ENCODE peak calls at places on chromosomes 1 and 21, in nine cellular contexts. F is GM23248, M is right lobe of liver, A is uterus, L is heart right ventricle, E is IMR-90, G is cardiac muscle cell, Z is brain microvascular endothelial cell, C is pancreas. P is an unnamed sample.

GRCh38 chr1:10692401-10693021 is 103.9 kb downstream of the CASZ1 start:
- DNase-seq in F (peak; percentile 10), M (peak; percentile 55), A (no peak), L (peak; percentile 40), E (no peak), G (no peak), Z (no peak), C (peak; percentile 81), P (no peak)

GRCh38 chr1:108117908-108118902 is 81.9 kb downstream of the SLC25A24 start:
- DNase-seq in F (peak; percentile 82), M (no peak), A (no peak), L (no peak), E (peak; percentile 76), G (peak; percentile 15), Z (peak; percentile 89), C (no peak), P (no peak)

GRCh38 chr1:77744576-77744975 is 15.1 kb downstream of the USP33 start:
- DNase-seq in F (no peak), M (no peak), A (no peak), L (no peak), E (no peak), G (no peak), Z (no peak), C (no peak), P (no peak)

GRCh38 chr21:16159213-16159970 is 429.6 kb downstream of the USP25 start:
- DNase-seq in F (no peak), M (no peak), A (no peak), L (no peak), E (peak; percentile 77), G (no peak), Z (no peak), C (no peak), P (no peak)

GRCh38 chr1:209383907-209384709 is 199.4 kb upstream of the CAMK1G start:
- DNase-seq in F (no peak), M (no peak), A (no peak), L (no peak), E (no peak), G (no peak), Z (no peak), C (no peak), P (no peak)

GRCh38 chr1:64948905-64949833 is 17.2 kb downstream of the JAK1 start:
- DNase-seq in F (peak; percentile 47), M (no peak), A (no peak), L (no peak), E (no peak), G (peak; percentile 34), Z (no peak), C (no peak), P (no peak)

GRCh38 chr1:114510235-114511047 is 562 bp downstream of the TRIM33 start:
- DNase-seq in F (peak; percentile 69), M (peak; percentile 50), A (no peak), L (peak; percentile 36), E (peak; percentile 30), G (peak; percentile 43), Z (peak; percentile 12), C (peak; percentile 72), P (peak; percentile 37)

GRCh38 chr1:210792703-210793102 is 341.2 kb downstream of the KCNH1 start:
- DNase-seq in F (peak; percentile 71), M (no peak), A (no peak), L (no peak), E (peak; percentile 87), G (peak; percentile 27), Z (peak; percentile 53), C (no peak), P (no peak)

GRCh38 chr1:221462345-221462744 is 279.5 kb downstream of the DUSP10 start:
- DNase-seq in F (no peak), M (no peak), A (no peak), L (no peak), E (no peak), G (peak; percentile 14), Z (no peak), C (no peak), P (no peak)

DNA sequence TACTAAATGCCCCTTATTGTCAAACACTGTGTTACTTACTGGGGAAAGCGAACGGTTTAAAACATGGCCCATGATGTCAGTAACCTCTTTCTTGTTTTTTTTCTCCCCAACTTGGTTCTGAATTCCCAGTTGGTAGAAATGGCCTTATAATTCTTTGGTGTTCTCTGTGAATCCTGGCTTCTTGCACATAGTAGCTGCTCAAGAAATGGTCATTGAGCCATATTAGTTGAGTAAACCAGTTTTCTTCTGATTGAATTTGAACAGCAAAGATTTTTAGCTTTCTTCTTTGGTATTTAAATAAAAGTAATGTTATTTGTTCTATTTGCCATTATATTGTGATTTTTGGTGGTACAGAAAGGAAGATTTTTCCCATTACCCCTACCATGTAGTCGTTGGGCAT is 87.3 kb downstream of the NFIA start:
- DNase-seq in F (no peak), M (no peak), A (no peak), L (no peak), E (no peak), G (no peak), Z (no peak), C (no peak), P (no peak)
- H3K27ac ChIP-seq in F (no peak overlapping the region), M (no peak overlapping the region), A (no peak overlapping the region), L (no peak overlapping the region), E (no peak overlapping the region), G (peak overlapping the region; percentile 81), Z (no peak overlapping the region), C (no peak overlapping the region), P (peak overlapping the region; percentile 68)

DNA sequence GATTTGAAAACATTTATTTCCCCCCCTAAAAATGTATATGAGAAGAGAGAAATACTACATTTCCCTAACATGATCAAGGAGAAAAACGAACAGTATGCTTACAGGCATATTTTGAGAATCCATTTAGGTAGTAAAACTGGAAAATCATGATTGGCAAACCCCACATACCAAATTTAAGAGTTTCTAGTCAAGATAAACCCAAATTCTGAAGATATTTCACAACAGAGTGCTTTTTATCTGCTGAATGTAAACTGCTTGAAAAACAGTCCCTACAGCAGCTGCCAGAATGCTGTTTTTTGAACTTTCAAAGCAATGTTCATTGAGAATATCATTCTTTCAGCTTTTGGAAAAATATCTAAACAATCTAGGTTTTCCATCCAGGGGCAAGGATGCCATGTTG is 31.0 kb downstream of the ASH1L start:
- DNase-seq in F (no peak), M (no peak), A (no peak), L (no peak), E (peak; percentile 36), G (peak; percentile 49), Z (no peak), C (no peak), P (no peak)
- H3K27me3 ChIP-seq in F (no peaks in the 10 kb centered on the region), M (no peaks in the 10 kb centered on the region), A (no peaks in the 10 kb centered on the region), L (no peaks in the 10 kb centered on the region), E (no peaks in the 10 kb centered on the region), G (no peaks in the 10 kb centered on the region), Z (no peaks in the 10 kb centered on the region), C (no peaks in the 10 kb centered on the region), P (no peaks in the 10 kb centered on the region)

GRCh38 chr1:66924756-66925557 is at the start of the genes DNAI4 and MIER1:
- DNase-seq in F (peak; percentile 100), M (peak; percentile 99), A (peak; percentile 98), L (peak; percentile 98), E (peak; percentile 98), G (peak; percentile 99), Z (peak; percentile 97), C (peak; percentile 98), P (peak; percentile 98)
- H3K27ac ChIP-seq in F (peak within 1 kb of the TSS; percentile 93), M (peak within 1 kb of the TSS; percentile 74), A (peak within 1 kb of the TSS; percentile 96), L (peak within 1 kb of the TSS; percentile 85), E (peak within 1 kb of the TSS; percentile 92), G (peak within 1 kb of the TSS; percentile 76), Z (peak within 1 kb of the TSS; percentile 90), C (peak within 1 kb of the TSS; percentile 83), P (peak within 1 kb of the TSS; percentile 97)

GRCh38 chr1:15325375-15326085 is 78.5 kb downstream of the FHAD1 start:
- DNase-seq in F (no peak), M (no peak), A (no peak), L (no peak), E (no peak), G (no peak), Z (no peak), C (no peak), P (no peak)
- H3K27me3 ChIP-seq in F (no peaks in the 10 kb centered on the region), M (no peaks in the 10 kb centered on the region), A (no peaks in the 10 kb centered on the region), L (no peaks in the 10 kb centered on the region), E (no peaks in the 10 kb centered on the region), G (no peaks in the 10 kb centered on the region), Z (peaks cover 3% of the 10 kb centered on the region), C (no peaks in the 10 kb centered on the region), P (peaks cover 8% of the 10 kb centered on the region)

GRCh38 chr1:232594018-232594502 is 35.9 kb downstream of the SIPA1L2 start:
- DNase-seq in F (peak; percentile 26), M (no peak), A (no peak), L (no peak), E (peak; percentile 13), G (no peak), Z (no peak), C (no peak), P (no peak)
- H3K27ac ChIP-seq in F (no peak overlapping the region), M (no peak overlapping the region), A (no peak overlapping the region), L (no peak overlapping the region), E (no peak overlapping the region), G (peak overlapping the region; percentile 30), Z (no peak overlapping the region), C (no peak overlapping the region), P (peak overlapping the region; percentile 77)

GRCh38 chr1:181095260-181095659 is 6.8 kb downstream of the IER5 start:
- DNase-seq in F (no peak), M (no peak), A (no peak), L (no peak), E (no peak), G (no peak), Z (no peak), C (no peak), P (no peak)

GRCh38 chr1:181094402-181094801 is 5.9 kb downstream of the IER5 start:
- DNase-seq in F (no peak), M (no peak), A (no peak), L (no peak), E (no peak), G (no peak), Z (no peak), C (no peak), P (no peak)

GRCh38 chr1:181097242-181097641 is 8.7 kb downstream of the IER5 start:
- DNase-seq in F (peak; percentile 41), M (no peak), A (peak; percentile 39), L (no peak), E (peak; percentile 61), G (no peak), Z (no peak), C (no peak), P (no peak)

GRCh38 chr1:181094813-181095212 is 6.3 kb downstream of the IER5 start:
- DNase-seq in F (peak; percentile 94), M (no peak), A (peak; percentile 66), L (peak; percentile 75), E (peak; percentile 91), G (peak; percentile 96), Z (peak; percentile 88), C (no peak), P (no peak)

DNA sequence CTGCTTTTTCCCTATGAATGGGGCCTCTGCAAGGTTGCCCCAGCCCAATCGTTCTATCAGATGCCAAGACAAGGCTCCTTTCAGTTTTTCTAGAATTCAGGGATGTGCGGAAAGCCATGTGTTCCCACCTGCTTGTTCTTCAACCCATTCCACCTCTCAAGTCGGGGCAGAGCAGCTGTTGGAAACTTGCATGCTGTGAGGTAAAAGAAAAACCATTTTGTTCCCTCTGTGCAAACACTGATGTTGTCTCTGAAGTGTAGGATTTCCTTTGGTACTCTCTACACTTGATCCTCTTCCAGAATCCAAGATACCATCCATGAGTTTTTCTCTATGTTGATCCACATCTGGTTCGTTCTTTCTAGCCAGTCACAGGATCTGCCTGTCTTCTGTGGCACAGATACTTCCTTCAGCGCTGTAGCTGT is 7.3 kb downstream of the IER5 start:
- DNase-seq in F (no peak), M (no peak), A (no peak), L (no peak), E (no peak), G (no peak), Z (no peak), C (no peak), P (no peak)
- H3K27me3 ChIP-seq in F (no peaks in the 10 kb centered on the region), M (no peaks in the 10 kb centered on the region), A (no peaks in the 10 kb centered on the region), L (no peaks in the 10 kb centered on the region), E (no peaks in the 10 kb centered on the region), G (peaks cover under 1% of the 10 kb centered on the region), Z (no peaks in the 10 kb centered on the region), C (no peaks in the 10 kb centered on the region), P (no peaks in the 10 kb centered on the region)

P was measured in left ventricle myocardium inferior.